ENCODE peak calls at places on chromosomes 7 and 10, in eight cellular contexts. A is NT2/D1, Y is small intestine, N is Peyer's patch, C is adrenal gland, G is Panc1, L is endothelial cell of umbilical vein, J is hepatocyte. H is an unnamed sample. For H3K4me1, the result is how much of the 10 kb centered on the place peaks cover.

GRCh38 chr7:132065193-132065972 is 509.0 kb upstream of the PODXL start:
- DNase-seq in A (peak), Y (no peak), C (peak), J (peak), N (no peak), L (peak), G (peak), H (peak)

GRCh38 chr7:155800741-155801267 is 11.5 kb downstream of the SHH start:
- DNase-seq in J (no peak), Y (no peak), L (no peak), C (no peak), G (no peak), N (peak), A (no peak), H (no peak)

GRCh38 chr10:13440709-13441061 is 88.1 kb downstream of the BEND7 start:
- DNase-seq in G (peak), J (no peak), L (no peak), A (no peak), Y (no peak), N (no peak), C (no peak), H (no peak)

GRCh38 chr10:60955321-60955720 is 11.3 kb upstream of the RHOBTB1 start:
- DNase-seq in N (no peak), L (no peak), G (no peak), J (no peak), C (no peak), A (no peak), Y (no peak), H (no peak)

GRCh38 chr7:74452748-74453320 is 872 bp upstream of the GTF2IRD1 start:
- DNase-seq in L (peak), C (peak), G (no peak), J (peak), A (no peak), Y (peak), N (peak), H (peak)

GRCh38 chr7:7567898-7568531 is 1.3 kb downstream of the MIOS start:
- DNase-seq in Y (peak), L (no peak), A (no peak), N (no peak), C (no peak), G (no peak), J (no peak), H (no peak)

GRCh38 chr10:110215751-110216150 is 8.3 kb downstream of the MXI1 start:
- DNase-seq in A (no peak), Y (peak), L (no peak), G (no peak), C (no peak), J (no peak), N (no peak), H (no peak)

GRCh38 chr10:117603726-117604125 is 61.2 kb downstream of the EMX2 start:
- DNase-seq in J (no peak), G (no peak), N (no peak), C (no peak), A (no peak), L (no peak), Y (no peak), H (no peak)

GRCh38 chr7:38215734-38216670 is 38.0 kb downstream of the STARD3NL start:
- DNase-seq in A (peak), Y (peak), N (peak), J (peak), G (peak), L (peak), C (peak), H (peak)

GRCh38 chr10:72158174-72158573 is 57.6 kb upstream of the ANAPC16 start:
- DNase-seq in N (no peak), C (no peak), L (no peak), J (no peak), G (no peak), Y (no peak), A (no peak), H (no peak)

GRCh38 chr10:72152286-72152685 is 63.5 kb upstream of the ANAPC16 start:
- DNase-seq in L (no peak), G (no peak), Y (no peak), A (no peak), N (no peak), J (no peak), C (no peak), H (no peak)

GRCh38 chr10:72156223-72156622 is 59.6 kb upstream of the ANAPC16 start:
- DNase-seq in G (no peak), C (no peak), L (no peak), J (no peak), A (no peak), N (no peak), Y (no peak), H (no peak)
- H3K4me1 ChIP-seq in G (under half), C (under half), L (under half), J (under half), A (under half), N (under half), Y (under half), H (under half)

DNA sequence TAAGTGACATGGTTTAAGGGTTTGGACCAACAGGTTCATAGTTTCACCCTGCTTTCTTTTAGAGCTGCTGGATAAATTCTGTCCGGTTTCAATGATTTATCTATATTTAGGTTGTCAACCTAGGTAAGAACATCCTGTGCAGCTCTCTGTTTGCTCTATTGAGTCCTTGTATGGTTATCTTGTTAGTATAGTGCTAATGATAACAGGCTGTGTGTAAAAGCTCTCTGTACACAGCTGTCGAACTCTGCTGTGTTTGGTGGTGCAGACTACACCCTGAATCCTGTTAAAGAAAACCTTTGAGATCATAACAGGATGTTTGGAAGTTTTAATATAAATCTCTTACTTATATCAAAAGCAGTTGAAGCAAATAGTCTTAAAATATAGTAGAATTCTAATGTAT is 219.2 kb downstream of the SDK1 start:
- DNase-seq in Y (peak), L (no peak), A (no peak), J (peak), C (no peak), N (no peak), G (no peak), H (no peak)
- H3K4me1 ChIP-seq in Y (under half), L (under half), A (under half), J (under half), C (under half), N (under half), G (under half), H (under half)

GRCh38 chr10:131978366-131978765 is 3.4 kb downstream of the BNIP3 start:
- DNase-seq in G (no peak), A (no peak), Y (no peak), J (no peak), C (peak), L (no peak), N (no peak), H (no peak)
- H3K4me1 ChIP-seq in G (under half), A (under half), Y (under half), J (under half), C (under half), L (under half), N (under half), H (under half)

DNA sequence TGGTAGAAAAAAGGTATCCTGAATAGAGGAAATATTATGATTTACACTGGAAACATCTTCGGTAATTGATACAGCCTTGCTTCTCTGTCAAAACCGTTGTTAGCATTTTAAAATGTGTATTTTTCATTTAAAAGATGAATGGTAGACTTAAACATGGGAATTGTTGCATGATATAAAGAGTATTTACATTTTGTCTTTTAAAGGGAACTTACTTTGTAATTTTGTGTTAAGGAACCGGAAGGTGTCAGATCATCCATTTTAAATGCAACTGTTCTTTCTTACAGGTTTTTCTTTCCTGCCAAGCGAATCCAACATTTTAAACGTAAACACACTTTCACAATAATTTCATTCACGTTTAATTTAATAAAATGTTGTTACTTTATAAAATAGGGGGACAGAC is 1.8 kb upstream of the IGF2BP3 start:
- DNase-seq in C (no peak), J (no peak), A (no peak), L (no peak), Y (no peak), G (no peak), N (no peak), H (no peak)
- H3K4me1 ChIP-seq in C (under half), J (under half), A (under half), L (under half), Y (under half), G (under half), N (under half), H (under half)

GRCh38 chr7:101993311-101993710 is 175.9 kb downstream of the CUX1 start:
- DNase-seq in G (no peak), C (no peak), Y (no peak), L (no peak), J (no peak), A (no peak), N (no peak), H (no peak)

GRCh38 chr7:101996876-101997275 is 179.4 kb downstream of the CUX1 start:
- DNase-seq in N (no peak), A (no peak), G (no peak), C (no peak), L (no peak), J (no peak), Y (no peak), H (no peak)

GRCh38 chr7:101996131-101996691 is 178.8 kb downstream of the CUX1 start:
- DNase-seq in J (no peak), C (no peak), N (no peak), G (no peak), A (no peak), Y (no peak), L (no peak), H (no peak)

GRCh38 chr7:101998029-101998903 is 180.8 kb downstream of the CUX1 start:
- DNase-seq in L (no peak), Y (no peak), G (no peak), A (no peak), N (no peak), C (no peak), J (no peak), H (no peak)

GRCh38 chr7:101995121-101995520 is 177.7 kb downstream of the CUX1 start:
- DNase-seq in L (peak), A (no peak), J (no peak), Y (no peak), G (no peak), C (no peak), N (no peak), H (no peak)
- H3K4me1 ChIP-seq in L (under half), A (under half), J (under half), Y (under half), G (under half), C (under half), N (under half), H (under half)

H was measured in uterus.